ENCODE peak calls at places on chromosomes 2 and 18, in ten cellular contexts. M, Z, D, X, A, K, Y, W, H and I are unnamed samples.

GRCh38 chr2:219230201-219230540 is 565 bp downstream of the ANKZF1 start:
- DNase-seq in M (no peak), Z (peak), D (peak), X (no peak), A (no peak), K (peak), Y (peak), W (no peak), H (no peak), I (no peak)

GRCh38 chr18:26813043-26813442 is 52.5 kb downstream of the AQP4 start:
- DNase-seq in M (no peak), Z (peak), D (no peak), X (no peak), A (no peak), K (peak), Y (peak), W (peak), H (no peak), I (no peak)

GRCh38 chr2:159711562-159712193 is 628 bp upstream of the MARCHF7 start:
- DNase-seq in M (no peak), Z (no peak), D (no peak), X (no peak), A (no peak), K (no peak), Y (peak), W (no peak), H (no peak), I (no peak)

GRCh38 chr18:73355076-73355475 is 487.3 kb upstream of the NETO1 start:
- DNase-seq in M (no peak), Z (no peak), D (no peak), X (peak), A (no peak), K (no peak), Y (no peak), W (no peak), H (no peak), I (no peak)

GRCh38 chr2:196823750-196824149 is 14.6 kb upstream of the C2orf66 start:
- DNase-seq in M (no peak), Z (no peak), D (no peak), X (peak), A (no peak), K (no peak), Y (peak), W (no peak), H (no peak), I (no peak)

GRCh38 chr18:25518716-25519053 is 166.7 kb upstream of the ZNF521 start:
- DNase-seq in M (no peak), Z (no peak), D (no peak), X (no peak), A (no peak), K (peak), Y (no peak), W (no peak), H (no peak), I (no peak)

GRCh38 chr2:230410861-230411464 is 5.0 kb upstream of the SP100 start:
- DNase-seq in M (no peak), Z (no peak), D (no peak), X (no peak), A (no peak), K (peak), Y (no peak), W (no peak), H (peak), I (no peak)

GRCh38 chr18:13543144-13543543 is 183.2 kb downstream of the FAM210A start:
- DNase-seq in M (no peak), Z (no peak), D (no peak), X (no peak), A (no peak), K (no peak), Y (no peak), W (no peak), H (peak), I (no peak)

GRCh38 chr2:98805412-98806265 is 74.7 kb upstream of the MGAT4A start:
- DNase-seq in M (no peak), Z (no peak), D (no peak), X (no peak), A (peak), K (no peak), Y (peak), W (peak), H (peak), I (no peak)

GRCh38 chr18:24839991-24840390 is 379.6 kb downstream of the HRH4 start:
- DNase-seq in M (no peak), Z (no peak), D (no peak), X (no peak), A (no peak), K (no peak), Y (no peak), W (no peak), H (no peak), I (no peak)

GRCh38 chr2:6053711-6054393 is 361.7 kb downstream of the SOX11 start:
- DNase-seq in M (no peak), Z (no peak), D (no peak), X (no peak), A (no peak), K (no peak), Y (no peak), W (no peak), H (no peak), I (no peak)

GRCh38 chr2:178070824-178071223 is 1.8 kb downstream of the PDE11A start:
- DNase-seq in M (no peak), Z (no peak), D (no peak), X (no peak), A (no peak), K (no peak), Y (no peak), W (no peak), H (no peak), I (no peak)

GRCh38 chr2:69717902-69718301 is 24.0 kb upstream of the ANXA4 start:
- DNase-seq in M (no peak), Z (peak), D (no peak), X (no peak), A (no peak), K (no peak), Y (no peak), W (no peak), H (no peak), I (no peak)

GRCh38 chr2:241670333-241671110 is 16.1 kb downstream of the DTYMK start:
- DNase-seq in M (no peak), Z (no peak), D (no peak), X (no peak), A (no peak), K (no peak), Y (no peak), W (no peak), H (no peak), I (no peak)

GRCh38 chr18:58682429-58683069 is 11.3 kb downstream of the MALT1 start:
- DNase-seq in M (no peak), Z (no peak), D (peak), X (peak), A (no peak), K (no peak), Y (peak), W (peak), H (peak), I (no peak)

GRCh38 chr2:205848601-205849000 is 166.3 kb downstream of the NRP2 start:
- DNase-seq in M (no peak), Z (no peak), D (no peak), X (no peak), A (peak), K (no peak), Y (peak), W (no peak), H (no peak), I (no peak)

GRCh38 chr18:48800877-48801727 is 149.7 kb downstream of the SMAD7 start:
- DNase-seq in M (peak), Z (peak), D (peak), X (no peak), A (no peak), K (peak), Y (peak), W (peak), H (peak), I (no peak)

GRCh38 chr2:189446780-189447179 is 5.5 kb downstream of the WDR75 start:
- DNase-seq in M (no peak), Z (no peak), D (no peak), X (no peak), A (no peak), K (no peak), Y (no peak), W (no peak), H (no peak), I (no peak)

GRCh38 chr2:148720501-148720998 is 76.0 kb downstream of the EPC2 start:
- DNase-seq in M (no peak), Z (no peak), D (no peak), X (peak), A (no peak), K (no peak), Y (peak), W (no peak), H (no peak), I (no peak)

GRCh38 chr18:9992988-9993845 is 79.4 kb downstream of the VAPA start:
- DNase-seq in M (no peak), Z (no peak), D (no peak), X (no peak), A (no peak), K (no peak), Y (no peak), W (no peak), H (no peak), I (no peak)

GRCh38 chr2:218006741-218007140 is 3.9 kb upstream of the TNS1 start:
- DNase-seq in M (no peak), Z (no peak), D (no peak), X (no peak), A (no peak), K (no peak), Y (no peak), W (no peak), H (no peak), I (no peak)

GRCh38 chr2:166727105-166727504 is 161.2 kb upstream of the XIRP2 start:
- DNase-seq in M (no peak), Z (no peak), D (no peak), X (no peak), A (no peak), K (peak), Y (no peak), W (no peak), H (no peak), I (no peak)

GRCh38 chr2:42495234-42495581 is 1.4 kb upstream of the KCNG3 start:
- DNase-seq in M (no peak), Z (no peak), D (no peak), X (no peak), A (no peak), K (no peak), Y (no peak), W (no peak), H (no peak), I (no peak)

GRCh38 chr2:42494434-42495233 is 852 bp upstream of the KCNG3 start:
- DNase-seq in M (peak), Z (peak), D (peak), X (peak), A (peak), K (peak), Y (peak), W (peak), H (peak), I (peak)

GRCh38 chr2:42493468-42493884 is 306 bp downstream of the KCNG3 start:
- DNase-seq in M (no peak), Z (no peak), D (no peak), X (no peak), A (no peak), K (no peak), Y (no peak), W (no peak), H (no peak), I (no peak)

GRCh38 chr2:42493885-42494433 is at the start of gene KCNG3:
- DNase-seq in M (peak), Z (peak), D (peak), X (no peak), A (no peak), K (peak), Y (peak), W (peak), H (no peak), I (peak)

GRCh38 chr2:42492691-42493467 is 903 bp downstream of the KCNG3 start:
- DNase-seq in M (peak), Z (peak), D (peak), X (no peak), A (no peak), K (peak), Y (no peak), W (no peak), H (no peak), I (peak)
- TF ChIP-seq CTCF in M (no peak), Z (no peak), D (no peak), X (no peak), A (no peak), K (no peak), Y (no peak), W (no peak), H (no peak), I (no peak)

GRCh38 chr2:236576053-236576452 is 6.4 kb downstream of the ACKR3 start:
- DNase-seq in M (no peak), Z (peak), D (no peak), X (no peak), A (no peak), K (no peak), Y (no peak), W (no peak), H (no peak), I (no peak)
- TF ChIP-seq CTCF in M (no peak), Z (no peak), D (no peak), X (peak), A (no peak), K (no peak), Y (no peak), W (no peak), H (peak), I (peak)

GRCh38 chr2:129764376-129765325 is 214.8 kb upstream of the RAB6C start:
- DNase-seq in M (no peak), Z (no peak), D (no peak), X (no peak), A (no peak), K (no peak), Y (no peak), W (no peak), H (peak), I (no peak)
- TF ChIP-seq CTCF in M (no peak), Z (no peak), D (no peak), X (no peak), A (no peak), K (no peak), Y (no peak), W (no peak), H (no peak), I (no peak)

GRCh38 chr2:102736607-102737409 is 25.0 kb upstream of the TMEM182 start:
- DNase-seq in M (peak), Z (peak), D (peak), X (no peak), A (no peak), K (peak), Y (peak), W (peak), H (peak), I (peak)
- TF ChIP-seq CTCF in M (no peak), Z (no peak), D (no peak), X (no peak), A (peak), K (no peak), Y (peak), W (no peak), H (peak), I (no peak)

GRCh38 chr2:47076586-47077441 is 78.3 kb downstream of the STPG4 start:
- DNase-seq in M (no peak), Z (no peak), D (peak), X (peak), A (peak), K (no peak), Y (peak), W (no peak), H (no peak), I (no peak)

GRCh38 chr2:47074691-47075090 is 80.4 kb downstream of the STPG4 start:
- DNase-seq in M (no peak), Z (no peak), D (no peak), X (no peak), A (no peak), K (no peak), Y (no peak), W (no peak), H (no peak), I (no peak)

GRCh38 chr2:47077442-47078117 is 77.5 kb downstream of the STPG4 start:
- DNase-seq in M (no peak), Z (no peak), D (no peak), X (no peak), A (no peak), K (no peak), Y (no peak), W (no peak), H (no peak), I (no peak)

GRCh38 chr2:47075361-47076125 is 79.6 kb downstream of the STPG4 start:
- DNase-seq in M (no peak), Z (no peak), D (no peak), X (no peak), A (no peak), K (no peak), Y (no peak), W (no peak), H (no peak), I (no peak)

GRCh38 chr2:47076126-47076506 is 79.0 kb downstream of the STPG4 start:
- DNase-seq in M (no peak), Z (no peak), D (no peak), X (no peak), A (no peak), K (no peak), Y (no peak), W (no peak), H (no peak), I (no peak)
- TF ChIP-seq CTCF in M (no peak), Z (no peak), D (no peak), X (no peak), A (no peak), K (no peak), Y (no peak), W (no peak), H (no peak), I (no peak)

GRCh38 chr2:171389325-171389724 is 44.5 kb downstream of the METTL8 start:
- DNase-seq in M (no peak), Z (no peak), D (no peak), X (no peak), A (no peak), K (no peak), Y (no peak), W (no peak), H (no peak), I (no peak)

GRCh38 chr2:171387052-171387451 is 46.7 kb downstream of the METTL8 start:
- DNase-seq in M (no peak), Z (no peak), D (no peak), X (no peak), A (no peak), K (no peak), Y (no peak), W (no peak), H (no peak), I (no peak)

GRCh38 chr2:171383141-171383540 is 50.6 kb downstream of the METTL8 start:
- DNase-seq in M (no peak), Z (no peak), D (no peak), X (no peak), A (no peak), K (no peak), Y (no peak), W (no peak), H (no peak), I (no peak)

GRCh38 chr2:171389780-171390179 is 44.0 kb downstream of the METTL8 start:
- DNase-seq in M (no peak), Z (no peak), D (no peak), X (no peak), A (no peak), K (no peak), Y (no peak), W (no peak), H (no peak), I (no peak)

GRCh38 chr2:171386627-171387026 is 47.2 kb downstream of the METTL8 start:
- DNase-seq in M (no peak), Z (peak), D (no peak), X (no peak), A (no peak), K (no peak), Y (no peak), W (no peak), H (no peak), I (no peak)
- TF ChIP-seq CTCF in M (no peak), Z (peak), D (no peak), X (no peak), A (no peak), K (no peak), Y (no peak), W (no peak), H (no peak), I (no peak)